ENCODE peak calls at places on chromosomes 5 and 9, in nine cellular contexts. S is psoas muscle, V is tibial nerve, Z is fibroblast of lung, G is ovary, X is heart right ventricle, U is cardiac muscle cell, F is adrenal gland, M is mammary epithelial cell. I is an unnamed sample.

GRCh38 chr9:112917987-112918362 is 27.3 kb upstream of the SLC46A2 start:
- DNase-seq in S (no peak), V (no peak), Z (no peak), G (no peak), X (no peak), U (no peak), F (no peak), M (no peak), I (no peak)

GRCh38 chr5:106759581-106759980 is 911.2 kb downstream of the EFNA5 start:
- DNase-seq in S (no peak), V (no peak), Z (peak; percentile 16), G (no peak), X (no peak), U (no peak), F (no peak), M (no peak), I (no peak)

GRCh38 chr9:69396759-69397158 is 71.7 kb downstream of the ENTREP1 start:
- DNase-seq in S (no peak), V (no peak), Z (no peak), G (no peak), X (no peak), U (no peak), F (no peak), M (no peak), I (no peak)

GRCh38 chr9:2788948-2789347 is 54.9 kb downstream of the PUM3 start:
- DNase-seq in S (no peak), V (no peak), Z (no peak), G (no peak), X (no peak), U (no peak), F (no peak), M (no peak), I (no peak)

GRCh38 chr9:36144322-36145206 is 8.0 kb downstream of the GLIPR2 start:
- DNase-seq in S (no peak), V (no peak), Z (no peak), G (no peak), X (no peak), U (no peak), F (no peak), M (no peak), I (no peak)

GRCh38 chr5:35617435-35618296 is at the start of gene SPEF2:
- DNase-seq in S (peak; percentile 77), V (peak; percentile 58), Z (peak; percentile 93), G (peak; percentile 70), X (peak; percentile 77), U (peak; percentile 92), F (peak; percentile 89), M (peak; percentile 81), I (peak; percentile 94)

GRCh38 chr9:76758476-76758875 is 5.8 kb upstream of the PCA3 start:
- DNase-seq in S (no peak), V (no peak), Z (no peak), G (no peak), X (no peak), U (no peak), F (no peak), M (no peak), I (no peak)

GRCh38 chr5:131107128-131107527 is 57.9 kb downstream of the HINT1 start:
- DNase-seq in S (no peak), V (no peak), Z (no peak), G (no peak), X (no peak), U (no peak), F (no peak), M (no peak), I (no peak)

GRCh38 chr5:87872986-87873385 is 395.7 kb downstream of the TMEM161B start:
- DNase-seq in S (no peak), V (no peak), Z (no peak), G (no peak), X (no peak), U (no peak), F (no peak), M (no peak), I (peak; percentile 12)

GRCh38 chr5:82549263-82549662 is 271.1 kb upstream of the RPS23 start:
- DNase-seq in S (no peak), V (no peak), Z (peak; percentile 40), G (no peak), X (no peak), U (no peak), F (no peak), M (no peak), I (no peak)

GRCh38 chr5:137192293-137192743 is 306.8 kb downstream of the SPOCK1 start:
- DNase-seq in S (no peak), V (no peak), Z (no peak), G (no peak), X (no peak), U (no peak), F (peak; percentile 58), M (peak; percentile 50), I (no peak)

GRCh38 chr9:68416891-68417570 is 60.6 kb downstream of the PGM5 start:
- DNase-seq in S (no peak), V (no peak), Z (peak; percentile 9), G (no peak), X (no peak), U (peak; percentile 29), F (no peak), M (peak; percentile 2), I (no peak)

GRCh38 chr5:180441577-180441976 is 52.6 kb upstream of the CNOT6 start:
- DNase-seq in S (peak; percentile 46), V (no peak), Z (peak; percentile 71), G (no peak), X (no peak), U (no peak), F (no peak), M (peak; percentile 69), I (peak; percentile 87)

GRCh38 chr5:34857161-34857560 is 18.2 kb downstream of the TTC23L start:
- DNase-seq in S (no peak), V (no peak), Z (peak; percentile 20), G (no peak), X (no peak), U (no peak), F (no peak), M (no peak), I (no peak)

GRCh38 chr5:21681906-21682305 is 1171.2 kb downstream of the CDH12 start:
- DNase-seq in S (no peak), V (no peak), Z (no peak), G (no peak), X (no peak), U (no peak), F (no peak), M (no peak), I (no peak)

GRCh38 chr9:128007566-128008138 is 26.9 kb upstream of the EEIG1 start:
- DNase-seq in S (peak; percentile 26), V (no peak), Z (peak; percentile 47), G (peak; percentile 60), X (no peak), U (peak; percentile 75), F (peak; percentile 84), M (peak; percentile 24), I (peak; percentile 89)

GRCh38 chr9:128008171-128008570 is 27.4 kb upstream of the EEIG1 start:
- DNase-seq in S (no peak), V (no peak), Z (no peak), G (no peak), X (no peak), U (no peak), F (no peak), M (no peak), I (no peak)

GRCh38 chr9:128006360-128007024 is 25.7 kb upstream of the EEIG1 start:
- DNase-seq in S (no peak), V (no peak), Z (no peak), G (no peak), X (no peak), U (no peak), F (no peak), M (peak; percentile 57), I (no peak)

GRCh38 chr9:128009639-128010038 is 28.9 kb upstream of the EEIG1 start:
- DNase-seq in S (no peak), V (no peak), Z (no peak), G (no peak), X (no peak), U (no peak), F (no peak), M (no peak), I (no peak)

GRCh38 chr9:128011071-128011817 is 30.5 kb upstream of the EEIG1 start:
- DNase-seq in S (peak; percentile 26), V (no peak), Z (no peak), G (no peak), X (no peak), U (no peak), F (peak; percentile 37), M (no peak), I (peak; percentile 75)
- H3K4me3 ChIP-seq in S (no peak overlapping the region), V (no peak overlapping the region), Z (no peak overlapping the region), G (no peak overlapping the region), X (no peak overlapping the region), U (no peak overlapping the region), F (no peak overlapping the region), M (no peak overlapping the region), I (no peak overlapping the region)

DNA sequence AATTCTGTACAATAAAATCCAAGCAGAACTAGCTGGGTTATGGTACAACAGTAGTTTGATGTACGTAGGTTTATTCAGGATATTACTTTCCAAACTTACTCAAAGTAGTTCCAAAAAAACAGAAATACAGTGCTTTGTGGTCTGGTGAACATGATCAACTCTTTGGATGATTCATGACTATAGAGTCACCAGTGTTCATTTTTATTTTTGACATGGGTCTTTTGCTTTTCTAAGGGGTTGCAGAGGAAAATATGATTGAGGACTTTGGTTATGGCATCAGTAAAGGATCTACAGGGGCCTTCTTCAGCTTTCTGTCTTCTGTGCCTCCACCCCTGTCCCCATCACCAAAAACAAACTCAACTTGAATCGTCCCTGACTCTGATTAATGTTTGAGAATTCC is 127.2 kb downstream of the TLE4 start:
- DNase-seq in S (no peak), V (no peak), Z (no peak), G (no peak), X (no peak), U (no peak), F (no peak), M (no peak), I (no peak)
- TF ChIP-seq CTCF in S (no peak), V (no peak), Z (no peak), G (no peak), X (no peak), U (no peak), F (no peak), M (no peak), I (no peak)

GRCh38 chr5:114402206-114402605 is 40.3 kb downstream of the KCNN2 start:
- DNase-seq in S (no peak), V (no peak), Z (no peak), G (no peak), X (no peak), U (no peak), F (no peak), M (no peak), I (no peak)
- H3K4me1 ChIP-seq in S (no peaks in the 10 kb centered on the region), V (no peaks in the 10 kb centered on the region), Z (no peaks in the 10 kb centered on the region), G (no peaks in the 10 kb centered on the region), X (no peaks in the 10 kb centered on the region), U (no peaks in the 10 kb centered on the region), F (no peaks in the 10 kb centered on the region), M (no peaks in the 10 kb centered on the region), I (no peaks in the 10 kb centered on the region)

DNA sequence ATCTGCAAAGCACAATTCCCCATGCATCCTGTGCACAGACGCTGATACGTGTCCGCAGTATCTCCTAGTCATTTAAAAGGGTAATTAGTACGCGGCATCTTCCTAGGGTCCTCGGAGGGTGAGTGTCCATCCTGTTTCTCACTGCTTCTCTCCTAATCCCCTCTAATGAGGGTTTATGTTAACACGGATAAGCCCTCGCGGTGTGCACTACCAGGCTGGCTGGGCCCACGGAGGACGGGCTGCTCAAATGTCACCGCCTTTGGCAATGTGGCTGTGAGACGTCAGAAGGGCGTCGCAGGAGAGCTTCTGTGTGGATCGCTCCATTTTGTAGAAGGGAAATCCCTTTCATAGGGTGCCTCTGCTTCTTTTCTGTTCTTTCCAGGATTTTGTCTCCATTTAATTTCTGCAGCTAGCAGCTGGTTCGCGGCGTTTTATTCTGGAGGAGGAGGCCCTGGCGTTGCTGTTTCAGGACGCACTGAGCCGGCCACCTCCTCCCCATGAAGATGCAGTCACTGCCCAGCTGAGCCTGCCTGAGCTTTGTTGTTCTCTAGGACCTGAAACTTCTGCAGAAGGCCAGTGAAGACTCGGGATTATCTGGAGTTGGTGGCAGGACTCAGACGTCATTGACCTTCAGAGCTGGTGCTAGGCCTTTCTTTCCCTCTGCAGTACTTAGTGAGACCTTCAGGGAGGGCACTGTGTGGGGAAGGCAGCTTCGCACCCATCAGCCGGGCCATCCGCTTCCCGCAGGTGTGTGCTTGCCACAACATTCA is 326.0 kb upstream of the IRX1 start:
- DNase-seq in S (no peak), V (no peak), Z (no peak), G (no peak), X (no peak), U (no peak), F (no peak), M (no peak), I (no peak)
- H3K4me3 ChIP-seq in S (no peak overlapping the region), V (no peak overlapping the region), Z (no peak overlapping the region), G (no peak overlapping the region), X (no peak overlapping the region), U (no peak overlapping the region), F (no peak overlapping the region), M (no peak overlapping the region), I (no peak overlapping the region)

I was measured in kidney.